ENCODE peak calls at places on chromosomes 6 and 20, in six cellular contexts. One of them, this sample, is unnamed.
A peak's percentile ranks its signal among the peaks of the same experiment; 100 is the strongest.

GRCh38 chr6:170288091-170288631 is 2.7 kb downstream of the DLL1 start:
- DNase-seq in HCT116: no peak
- DNase-seq in transverse colon: no peak
- DNase-seq in GM13977: no peak
- DNase-seq in IMR-90: no peak
- DNase-seq in left ventricle myocardium superior: no peak
- DNase-seq in this sample: no peak

GRCh38 chr20:33927703-33928102 is 66.0 kb upstream of the RALY start:
- DNase-seq in HCT116: no peak
- DNase-seq in transverse colon: no peak
- DNase-seq in GM13977: no peak
- DNase-seq in IMR-90: no peak
- DNase-seq in left ventricle myocardium superior: no peak
- DNase-seq in this sample: no peak

GRCh38 chr6:125597411-125598253 is 151.8 kb upstream of the HEY2 start:
- DNase-seq in HCT116: no peak
- DNase-seq in transverse colon: peak; percentile 48
- DNase-seq in GM13977: no peak
- DNase-seq in IMR-90: no peak
- DNase-seq in left ventricle myocardium superior: peak; percentile 81
- DNase-seq in this sample: no peak

GRCh38 chr20:4972506-4973251 is 28.6 kb downstream of the SLC23A2 start:
- DNase-seq in HCT116: no peak
- DNase-seq in transverse colon: no peak
- DNase-seq in GM13977: no peak
- DNase-seq in IMR-90: no peak
- DNase-seq in left ventricle myocardium superior: no peak
- DNase-seq in this sample: no peak

GRCh38 chr6:137637161-137637560 is 143.0 kb upstream of the OLIG3 start:
- DNase-seq in HCT116: no peak
- DNase-seq in transverse colon: no peak
- DNase-seq in GM13977: no peak
- DNase-seq in IMR-90: peak; percentile 91
- DNase-seq in left ventricle myocardium superior: no peak
- DNase-seq in this sample: peak; percentile 78

GRCh38 chr20:36848078-36848660 is 27.8 kb upstream of the TLDC2 start:
- DNase-seq in HCT116: no peak
- DNase-seq in transverse colon: no peak
- DNase-seq in GM13977: no peak
- DNase-seq in IMR-90: peak; percentile 97
- DNase-seq in left ventricle myocardium superior: peak; percentile 73
- DNase-seq in this sample: peak; percentile 94

GRCh38 chr6:29791786-29792122 is 35.9 kb upstream of the HLA-G start:
- DNase-seq in HCT116: no peak
- DNase-seq in transverse colon: no peak
- DNase-seq in GM13977: no peak
- DNase-seq in IMR-90: no peak
- DNase-seq in left ventricle myocardium superior: no peak
- DNase-seq in this sample: no peak

GRCh38 chr6:3119040-3119723 is 671 bp downstream of the BPHL start:
- DNase-seq in HCT116: no peak
- DNase-seq in transverse colon: no peak
- DNase-seq in GM13977: no peak
- DNase-seq in IMR-90: peak; percentile 31
- DNase-seq in left ventricle myocardium superior: no peak
- DNase-seq in this sample: peak; percentile 53

GRCh38 chr20:62924567-62925419 is 1.5 kb downstream of the DIDO1 start:
- DNase-seq in HCT116: no peak
- DNase-seq in transverse colon: peak; percentile 40
- DNase-seq in GM13977: no peak
- DNase-seq in IMR-90: peak; percentile 34
- DNase-seq in left ventricle myocardium superior: no peak
- DNase-seq in this sample: peak; percentile 51

GRCh38 chr6:13195826-13196225 is 132.5 kb downstream of the TBC1D7 start:
- DNase-seq in HCT116: no peak
- DNase-seq in transverse colon: no peak
- DNase-seq in GM13977: no peak
- DNase-seq in IMR-90: no peak
- DNase-seq in left ventricle myocardium superior: no peak
- DNase-seq in this sample: no peak

GRCh38 chr6:158500016-158500735 is 59.7 kb upstream of the TMEM181 start:
- DNase-seq in HCT116: no peak
- DNase-seq in transverse colon: no peak
- DNase-seq in GM13977: no peak
- DNase-seq in IMR-90: peak; percentile 59
- DNase-seq in left ventricle myocardium superior: no peak
- DNase-seq in this sample: peak; percentile 62

GRCh38 chr20:400451-401275 is 7.4 kb upstream of the RBCK1 start:
- DNase-seq in HCT116: no peak
- DNase-seq in transverse colon: no peak
- DNase-seq in GM13977: no peak
- DNase-seq in IMR-90: no peak
- DNase-seq in left ventricle myocardium superior: no peak
- DNase-seq in this sample: no peak

GRCh38 chr6:17562636-17563035 is 37.5 kb upstream of the FAM8A1 start:
- DNase-seq in HCT116: no peak
- DNase-seq in transverse colon: no peak
- DNase-seq in GM13977: no peak
- DNase-seq in IMR-90: no peak
- DNase-seq in left ventricle myocardium superior: no peak
- DNase-seq in this sample: no peak

GRCh38 chr6:84050408-84050807 is 16.8 kb downstream of the MRAP2 start:
- DNase-seq in HCT116: no peak
- DNase-seq in transverse colon: no peak
- DNase-seq in GM13977: no peak
- DNase-seq in IMR-90: no peak
- DNase-seq in left ventricle myocardium superior: no peak
- DNase-seq in this sample: no peak

GRCh38 chr6:154410619-154411044 is 54.0 kb upstream of the IPCEF1 start:
- DNase-seq in HCT116: peak; percentile 66
- DNase-seq in transverse colon: peak; percentile 28
- DNase-seq in GM13977: no peak
- DNase-seq in IMR-90: peak; percentile 97
- DNase-seq in left ventricle myocardium superior: no peak
- DNase-seq in this sample: peak; percentile 96

GRCh38 chr6:154815938-154816820 is 83.0 kb downstream of the SCAF8 start:
- DNase-seq in HCT116: no peak
- DNase-seq in transverse colon: no peak
- DNase-seq in GM13977: no peak
- DNase-seq in IMR-90: peak; percentile 61
- DNase-seq in left ventricle myocardium superior: no peak
- DNase-seq in this sample: no peak

GRCh38 chr6:31777667-31778050 is 531 bp upstream of the VWA7 start:
- DNase-seq in HCT116: no peak
- DNase-seq in transverse colon: no peak
- DNase-seq in GM13977: no peak
- DNase-seq in IMR-90: no peak
- DNase-seq in left ventricle myocardium superior: no peak
- DNase-seq in this sample: no peak

GRCh38 chr6:113350521-113350920 is 506.6 kb upstream of the MARCKS start:
- DNase-seq in HCT116: no peak
- DNase-seq in transverse colon: no peak
- DNase-seq in GM13977: no peak
- DNase-seq in IMR-90: peak; percentile 40
- DNase-seq in left ventricle myocardium superior: no peak
- DNase-seq in this sample: no peak

GRCh38 chr6:70842541-70842940 is 114.3 kb downstream of the B3GAT2 start:
- DNase-seq in HCT116: no peak
- DNase-seq in transverse colon: no peak
- DNase-seq in GM13977: no peak
- DNase-seq in IMR-90: no peak
- DNase-seq in left ventricle myocardium superior: no peak
- DNase-seq in this sample: no peak

GRCh38 chr6:168371989-168372711 is 52.6 kb upstream of the DACT2 start:
- DNase-seq in HCT116: no peak
- DNase-seq in transverse colon: no peak
- DNase-seq in GM13977: no peak
- DNase-seq in IMR-90: no peak
- DNase-seq in left ventricle myocardium superior: peak; percentile 21
- DNase-seq in this sample: no peak

GRCh38 chr6:99187429-99187828 is 162.0 kb downstream of the FAXC start:
- DNase-seq in HCT116: no peak
- DNase-seq in transverse colon: no peak
- DNase-seq in GM13977: no peak
- DNase-seq in IMR-90: no peak
- DNase-seq in left ventricle myocardium superior: no peak
- DNase-seq in this sample: no peak

GRCh38 chr6:2957696-2958330 is 13.6 kb downstream of the SERPINB6 start:
- DNase-seq in HCT116: no peak
- DNase-seq in transverse colon: no peak
- DNase-seq in GM13977: no peak
- DNase-seq in IMR-90: no peak
- DNase-seq in left ventricle myocardium superior: peak; percentile 78
- DNase-seq in this sample: no peak

GRCh38 chr20:47557218-47557617 is 55.5 kb downstream of the NCOA3 start:
- DNase-seq in HCT116: no peak
- DNase-seq in transverse colon: no peak
- DNase-seq in GM13977: no peak
- DNase-seq in IMR-90: no peak
- DNase-seq in left ventricle myocardium superior: no peak
- DNase-seq in this sample: no peak